ENCODE peak calls at places on chromosomes 3 and 15, in eight cellular contexts. H is fibroblast of villous mesenchyme, M is uterus, F is ecto neural progenitor cell, D is PC-3, K is HCT116, E is foreskin fibroblast, Q is GM13977. S is an unnamed sample.
A peak's percentile ranks its signal among the peaks of the same experiment; 100 is the strongest.

GRCh38 chr3:47057212-47057671 is 77.8 kb downstream of the NBEAL2 start:
- DNase-seq in F (no peak), E (no peak), D (no peak), M (no peak), H (peak; percentile 8), Q (no peak), K (no peak), S (no peak)

GRCh38 chr15:43207024-43207423 is 13.8 kb downstream of the EPB42 start:
- DNase-seq in E (no peak), H (no peak), K (no peak), F (no peak), D (no peak), Q (no peak), M (no peak), S (no peak)

GRCh38 chr3:49465269-49466034 is 4.6 kb upstream of the DAG1 start:
- DNase-seq in M (no peak), H (no peak), K (no peak), E (no peak), Q (no peak), F (peak; percentile 58), D (no peak), S (no peak)

GRCh38 chr3:124812291-124813265 is 74.6 kb downstream of the ITGB5 start:
- DNase-seq in E (peak; percentile 96), D (peak; percentile 90), K (peak; percentile 82), H (peak; percentile 97), M (peak; percentile 75), F (no peak), Q (no peak), S (peak; percentile 84)

GRCh38 chr3:149371723-149372114 is 5.7 kb downstream of the TM4SF1 start:
- DNase-seq in K (no peak), M (no peak), D (no peak), F (no peak), H (no peak), E (no peak), Q (no peak), S (no peak)

GRCh38 chr3:69901802-69902201 is 97.7 kb upstream of the SAMMSON start:
- DNase-seq in F (no peak), M (no peak), H (no peak), K (no peak), Q (no peak), D (no peak), E (no peak), S (peak; percentile 70)

GRCh38 chr3:102238362-102238761 is 196.5 kb upstream of the ZPLD1 start:
- DNase-seq in E (no peak), D (peak; percentile 97), H (no peak), F (no peak), Q (no peak), M (no peak), K (no peak), S (no peak)

GRCh38 chr3:71050521-71051258 is 532.8 kb downstream of the FOXP1 start:
- DNase-seq in H (peak; percentile 79), Q (no peak), K (no peak), F (no peak), M (no peak), E (no peak), D (peak; percentile 50), S (no peak)

GRCh38 chr15:79592126-79592525 is 160.0 kb downstream of the MINAR1 start:
- DNase-seq in M (no peak), E (no peak), H (no peak), D (no peak), F (peak; percentile 11), K (no peak), Q (no peak), S (no peak)

GRCh38 chr3:71168961-71169411 is 414.5 kb downstream of the FOXP1 start:
- DNase-seq in Q (no peak), F (no peak), K (no peak), H (peak; percentile 55), E (no peak), M (no peak), D (no peak), S (no peak)

GRCh38 chr15:80059786-80060489 is 462 bp downstream of the ZFAND6 start:
- DNase-seq in Q (peak; percentile 85), D (peak; percentile 51), M (no peak), F (no peak), H (peak; percentile 31), E (peak; percentile 10), K (peak; percentile 32), S (peak; percentile 93)

GRCh38 chr3:46695962-46696922 is 2.8 kb upstream of the ALS2CL start:
- DNase-seq in M (peak; percentile 47), Q (no peak), E (no peak), D (no peak), F (no peak), K (no peak), H (no peak), S (peak; percentile 87)

GRCh38 chr3:61574854-61575253 is 13.5 kb downstream of the PTPRG start:
- DNase-seq in D (no peak), H (peak; percentile 91), K (no peak), Q (no peak), M (no peak), E (peak; percentile 94), F (no peak), S (no peak)